ENCODE peak calls at places on chromosomes 1 and 21, in eight cellular contexts. M is Karpas-422, R is tibial artery, H is left colon, S is GM13977, C is ureter, X is NT2/D1, D is aorta. J is an unnamed sample.

GRCh38 chr1:91617242-91617837 is 116.7 kb downstream of the CDC7 start:
- DNase-seq in M (no peak), R (no peak), H (peak), S (no peak), C (no peak), X (peak), D (no peak), J (no peak)

GRCh38 chr1:234554478-234555311 is 55.3 kb downstream of the IRF2BP2 start:
- DNase-seq in M (no peak), R (no peak), H (peak), S (no peak), C (peak), X (no peak), D (no peak), J (peak)

GRCh38 chr1:150973258-150973825 is 1.3 kb downstream of the CERS2 start:
- DNase-seq in M (peak), R (no peak), H (no peak), S (peak), C (no peak), X (no peak), D (no peak), J (no peak)

GRCh38 chr1:3543076-3544049 is 67.9 kb downstream of the MEGF6 start:
- DNase-seq in M (no peak), R (peak), H (no peak), S (no peak), C (peak), X (no peak), D (peak), J (peak)

GRCh38 chr1:33612877-33613487 is 140.5 kb downstream of the ZSCAN20 start:
- DNase-seq in M (peak), R (no peak), H (no peak), S (peak), C (no peak), X (peak), D (no peak), J (peak)

GRCh38 chr1:230907472-230908205 is 39.3 kb upstream of the C1orf198 start:
- DNase-seq in M (no peak), R (no peak), H (no peak), S (no peak), C (no peak), X (no peak), D (no peak), J (no peak)

GRCh38 chr1:208093754-208094719 is 150.1 kb downstream of the PLXNA2 start:
- DNase-seq in M (peak), R (peak), H (peak), S (peak), C (no peak), X (peak), D (peak), J (no peak)

GRCh38 chr1:16367258-16367967 is 371 bp downstream of the SZRD1 start:
- DNase-seq in M (peak), R (peak), H (peak), S (peak), C (peak), X (no peak), D (peak), J (peak)

GRCh38 chr1:219312967-219313366 is 139.3 kb downstream of the LYPLAL1 start:
- DNase-seq in M (no peak), R (no peak), H (no peak), S (no peak), C (no peak), X (no peak), D (no peak), J (no peak)

GRCh38 chr21:36575306-36575705 is 95.4 kb upstream of the CLDN14 start:
- DNase-seq in M (no peak), R (no peak), H (no peak), S (no peak), C (no peak), X (no peak), D (no peak), J (no peak)

GRCh38 chr21:32331444-32332305 is 33.0 kb downstream of the MRAP start:
- DNase-seq in M (no peak), R (peak), H (no peak), S (no peak), C (no peak), X (no peak), D (no peak), J (peak)

GRCh38 chr1:54254055-54254454 is 54.1 kb downstream of the MRPL37 start:
- DNase-seq in M (no peak), R (no peak), H (peak), S (no peak), C (no peak), X (no peak), D (no peak), J (no peak)

GRCh38 chr1:215119719-215120118 is 37.2 kb downstream of the KCNK2 start:
- DNase-seq in M (no peak), R (no peak), H (no peak), S (no peak), C (no peak), X (no peak), D (no peak), J (no peak)

GRCh38 chr1:18948913-18949688 is 7.4 kb downstream of the IFFO2 start:
- DNase-seq in M (no peak), R (peak), H (no peak), S (no peak), C (no peak), X (no peak), D (peak), J (no peak)

GRCh38 chr1:182955596-182956588 is 2.9 kb upstream of the SHCBP1L start:
- DNase-seq in M (no peak), R (no peak), H (no peak), S (no peak), C (no peak), X (no peak), D (no peak), J (no peak)

GRCh38 chr1:184752656-184753055 is 2.0 kb downstream of the EDEM3 start:
- DNase-seq in M (no peak), R (no peak), H (no peak), S (no peak), C (no peak), X (no peak), D (no peak), J (no peak)

GRCh38 chr1:16232316-16232710 is 4.7 kb downstream of the CPLANE2 start:
- DNase-seq in M (no peak), R (no peak), H (no peak), S (no peak), C (no peak), X (no peak), D (peak), J (no peak)

GRCh38 chr1:119080586-119080985 is 59.9 kb downstream of the WARS2 start:
- DNase-seq in M (no peak), R (peak), H (no peak), S (no peak), C (no peak), X (peak), D (no peak), J (peak)

GRCh38 chr1:245045087-245045881 is 109.5 kb upstream of the KIF26B start:
- DNase-seq in M (no peak), R (no peak), H (peak), S (no peak), C (no peak), X (no peak), D (no peak), J (no peak)

GRCh38 chr21:38170283-38170682 is 86.5 kb upstream of the KCNJ15 start:
- DNase-seq in M (peak), R (no peak), H (no peak), S (no peak), C (peak), X (peak), D (no peak), J (no peak)

GRCh38 chr1:44031051-44031899 is at the start of gene SLC6A9:
- DNase-seq in M (no peak), R (peak), H (peak), S (peak), C (peak), X (peak), D (peak), J (peak)

GRCh38 chr1:4305526-4306301 is 348.7 kb upstream of the AJAP1 start:
- DNase-seq in M (no peak), R (no peak), H (no peak), S (no peak), C (no peak), X (no peak), D (no peak), J (peak)

GRCh38 chr1:46394108-46394871 is at the start of gene FAAH:
- DNase-seq in M (no peak), R (peak), H (peak), S (peak), C (peak), X (peak), D (peak), J (no peak)

GRCh38 chr1:64405833-64406232 is 64.1 kb upstream of the CACHD1 start:
- DNase-seq in M (no peak), R (no peak), H (no peak), S (no peak), C (no peak), X (no peak), D (no peak), J (no peak)

GRCh38 chr1:218600968-218601367 is 255.8 kb downstream of the TGFB2 start:
- DNase-seq in M (no peak), R (no peak), H (no peak), S (no peak), C (no peak), X (no peak), D (no peak), J (no peak)

GRCh38 chr1:92486251-92487077 is at the start of gene GFI1:
- DNase-seq in M (peak), R (no peak), H (peak), S (peak), C (no peak), X (no peak), D (no peak), J (no peak)

GRCh38 chr1:212514782-212515181 is 82.1 kb downstream of the NENF start:
- DNase-seq in M (no peak), R (no peak), H (no peak), S (no peak), C (no peak), X (no peak), D (peak), J (no peak)

GRCh38 chr1:77370161-77370560 is 88.3 kb downstream of the AK5 start:
- DNase-seq in M (no peak), R (no peak), H (no peak), S (no peak), C (no peak), X (no peak), D (no peak), J (no peak)

GRCh38 chr1:205704891-205705290 is 24.6 kb upstream of the SLC45A3 start:
- DNase-seq in M (no peak), R (no peak), H (no peak), S (no peak), C (no peak), X (no peak), D (no peak), J (no peak)

GRCh38 chr1:221722254-221723017 is 19.5 kb downstream of the DUSP10 start:
- DNase-seq in M (no peak), R (no peak), H (no peak), S (no peak), C (no peak), X (no peak), D (no peak), J (no peak)

GRCh38 chr1:57064379-57064778 is 98.6 kb upstream of the C8B start:
- DNase-seq in M (no peak), R (no peak), H (no peak), S (no peak), C (no peak), X (no peak), D (no peak), J (no peak)

GRCh38 chr1:17877896-17878295 is 122.8 kb downstream of the ACTL8 start:
- DNase-seq in M (no peak), R (peak), H (no peak), S (no peak), C (no peak), X (no peak), D (no peak), J (peak)

GRCh38 chr1:223621312-223621734 is 44.2 kb downstream of the CAPN8 start:
- DNase-seq in M (no peak), R (peak), H (no peak), S (peak), C (no peak), X (no peak), D (no peak), J (no peak)